ENCODE peak calls at places on chromosomes 16 and 17, in eight cellular contexts. V, Z, Q, Y, F, K, I and J are unnamed samples. For H3K27me3, the result is how much of the 10 kb centered on the place peaks cover.

GRCh38 chr17:77741109-77741508 is 217.4 kb upstream of the TNRC6C start:
- DNase-seq in V (no peak), Z (no peak), Q (peak), Y (no peak), F (peak), K (no peak), I (no peak), J (no peak)

GRCh38 chr17:38800237-38800760 is 943 bp upstream of the PIP4K2B start:
- DNase-seq in V (no peak), Z (no peak), Q (no peak), Y (no peak), F (no peak), K (no peak), I (no peak), J (no peak)

GRCh38 chr16:5381481-5381880 is 283.9 kb upstream of the EEF2KMT start:
- DNase-seq in V (no peak), Z (no peak), Q (no peak), Y (no peak), F (no peak), K (no peak), I (no peak), J (peak)

GRCh38 chr16:84462296-84463210 is 41.9 kb downstream of the MEAK7 start:
- DNase-seq in V (no peak), Z (no peak), Q (peak), Y (no peak), F (peak), K (no peak), I (no peak), J (no peak)

GRCh38 chr17:79305376-79305775 is 230.8 kb downstream of the ENGASE start:
- DNase-seq in V (no peak), Z (no peak), Q (no peak), Y (no peak), F (no peak), K (no peak), I (no peak), J (no peak)

GRCh38 chr17:80647746-80648145 is 103.1 kb downstream of the RPTOR start:
- DNase-seq in V (peak), Z (no peak), Q (no peak), Y (peak), F (no peak), K (no peak), I (no peak), J (no peak)

GRCh38 chr17:17669081-17669850 is 12.0 kb upstream of the RAI1 start:
- DNase-seq in V (peak), Z (no peak), Q (no peak), Y (no peak), F (no peak), K (no peak), I (no peak), J (no peak)

GRCh38 chr17:27332052-27332403 is 38.1 kb downstream of the WSB1 start:
- DNase-seq in V (no peak), Z (no peak), Q (no peak), Y (no peak), F (no peak), K (no peak), I (no peak), J (no peak)

GRCh38 chr16:27291722-27292240 is 22.0 kb upstream of the IL4R start:
- DNase-seq in V (no peak), Z (no peak), Q (no peak), Y (no peak), F (no peak), K (no peak), I (no peak), J (no peak)

GRCh38 chr16:11252482-11252931 is 3.5 kb downstream of the SOCS1 start:
- DNase-seq in V (no peak), Z (no peak), Q (no peak), Y (no peak), F (no peak), K (no peak), I (no peak), J (no peak)

GRCh38 chr16:71917900-71918299 is 22.6 kb downstream of the IST1 start:
- DNase-seq in V (peak), Z (no peak), Q (no peak), Y (no peak), F (no peak), K (no peak), I (no peak), J (no peak)

GRCh38 chr16:11045846-11046245 is 101.5 kb downstream of the CLEC16A start:
- DNase-seq in V (peak), Z (no peak), Q (no peak), Y (no peak), F (no peak), K (no peak), I (no peak), J (no peak)

GRCh38 chr16:53480394-53480793 is 22.6 kb downstream of the AKTIP start:
- DNase-seq in V (no peak), Z (no peak), Q (no peak), Y (no peak), F (no peak), K (no peak), I (no peak), J (no peak)

GRCh38 chr17:50573866-50574571 is 13.5 kb downstream of the CACNA1G start:
- DNase-seq in V (no peak), Z (no peak), Q (no peak), Y (no peak), F (no peak), K (no peak), I (no peak), J (peak)

GRCh38 chr17:50577451-50577954 is 17.0 kb downstream of the CACNA1G start:
- DNase-seq in V (no peak), Z (no peak), Q (no peak), Y (no peak), F (no peak), K (no peak), I (no peak), J (no peak)

GRCh38 chr17:50576864-50577263 is 16.3 kb downstream of the CACNA1G start:
- DNase-seq in V (no peak), Z (no peak), Q (no peak), Y (no peak), F (no peak), K (no peak), I (no peak), J (no peak)

GRCh38 chr17:50578173-50578572 is 17.7 kb downstream of the CACNA1G start:
- DNase-seq in V (no peak), Z (no peak), Q (no peak), Y (no peak), F (no peak), K (no peak), I (no peak), J (no peak)

GRCh38 chr17:50575581-50576210 is 15.2 kb downstream of the CACNA1G start:
- DNase-seq in V (no peak), Z (no peak), Q (peak), Y (no peak), F (no peak), K (no peak), I (no peak), J (no peak)
- TF ChIP-seq CTCF in V (no peak), Z (no peak), Q (peak), Y (no peak), F (no peak), K (no peak), I (no peak), J (peak)

DNA sequence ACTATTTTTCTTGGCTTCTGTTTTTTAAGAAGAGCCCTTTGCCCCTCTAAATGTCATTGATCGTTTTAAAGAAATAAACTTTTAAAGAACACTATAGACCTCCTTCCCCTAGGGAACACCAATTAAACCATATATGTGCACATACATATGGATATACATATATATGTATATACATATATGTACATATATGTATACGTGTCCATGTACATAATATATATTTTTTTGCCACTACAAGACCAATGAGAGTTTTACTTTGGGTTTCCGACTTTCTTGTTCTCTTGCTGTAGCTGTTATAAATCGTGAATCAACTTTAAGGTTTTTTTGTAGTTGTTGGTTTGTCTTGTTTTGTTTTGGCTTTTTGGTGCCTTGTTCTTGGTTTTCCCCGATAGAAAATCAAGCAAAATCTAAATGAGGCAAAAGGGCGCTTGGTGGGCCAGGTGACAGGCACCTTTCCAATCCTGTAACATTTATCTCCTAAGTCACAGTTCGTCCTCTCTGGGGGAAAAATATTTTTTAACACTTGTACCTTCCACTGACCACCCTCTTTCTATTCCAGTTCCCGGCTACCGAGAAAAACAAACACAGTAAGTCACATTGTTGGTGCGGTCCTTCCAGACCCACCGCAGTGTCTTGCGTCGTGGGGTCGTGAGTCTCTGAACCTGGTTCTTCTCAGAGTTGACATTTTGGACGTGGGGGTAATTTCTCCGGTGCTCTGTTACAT is 4.5 kb downstream of the FOXF1 start:
- DNase-seq in V (no peak), Z (no peak), Q (no peak), Y (no peak), F (no peak), K (no peak), I (no peak), J (no peak)
- H3K27me3 ChIP-seq in V (under half), Z (half or more), Q (half or more), Y (under half), F (under half), K (half or more), I (half or more), J (half or more)

GRCh38 chr16:57411362-57411976 is 6.9 kb downstream of the CCL17 start:
- DNase-seq in V (no peak), Z (no peak), Q (no peak), Y (no peak), F (no peak), K (no peak), I (no peak), J (no peak)
- TF ChIP-seq CTCF in V (no peak), Z (no peak), Q (no peak), Y (no peak), F (no peak), K (no peak), I (no peak), J (no peak)

DNA sequence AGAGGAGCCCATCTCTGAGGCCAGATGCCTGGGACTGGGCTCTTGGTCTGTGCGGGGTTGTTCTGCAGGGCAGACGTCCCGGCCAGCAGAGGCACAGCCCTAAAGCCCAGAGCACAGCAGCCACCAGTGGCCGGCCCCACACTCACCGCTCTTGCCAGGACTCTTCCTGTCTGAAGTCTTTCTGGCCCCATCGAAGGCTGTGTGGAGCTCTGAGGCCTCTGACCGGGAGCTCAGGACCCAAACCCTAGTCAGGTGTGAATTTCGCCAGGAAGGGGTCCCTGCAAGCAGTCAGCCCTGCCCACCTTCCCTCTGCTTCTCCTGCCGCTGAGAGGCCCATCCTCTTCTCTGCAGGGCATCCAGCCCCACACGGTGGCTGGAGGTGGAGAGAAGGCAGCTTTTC is 10.7 kb downstream of the ACSF3 start:
- DNase-seq in V (no peak), Z (no peak), Q (no peak), Y (no peak), F (no peak), K (no peak), I (no peak), J (no peak)
- H3K27me3 ChIP-seq in V (under half), Z (under half), Q (under half), Y (under half), F (under half), K (under half), I (under half), J (under half)

GRCh38 chr16:51816929-51817328 is 665.9 kb upstream of the SALL1 start:
- DNase-seq in V (no peak), Z (no peak), Q (no peak), Y (no peak), F (no peak), K (no peak), I (no peak), J (no peak)

GRCh38 chr16:51812945-51813344 is 661.9 kb upstream of the SALL1 start:
- DNase-seq in V (no peak), Z (no peak), Q (no peak), Y (no peak), F (no peak), K (no peak), I (no peak), J (no peak)

GRCh38 chr16:51814617-51815016 is 663.5 kb upstream of the SALL1 start:
- DNase-seq in V (no peak), Z (peak), Q (no peak), Y (no peak), F (no peak), K (no peak), I (no peak), J (no peak)

GRCh38 chr16:51815527-51815926 is 664.5 kb upstream of the SALL1 start:
- DNase-seq in V (no peak), Z (no peak), Q (no peak), Y (no peak), F (no peak), K (no peak), I (no peak), J (no peak)

GRCh38 chr16:51813609-51814008 is 662.5 kb upstream of the SALL1 start:
- DNase-seq in V (no peak), Z (no peak), Q (peak), Y (no peak), F (no peak), K (no peak), I (no peak), J (peak)
- TF ChIP-seq CTCF in V (peak), Z (no peak), Q (peak), Y (peak), F (no peak), K (no peak), I (no peak), J (peak)